ENCODE peak calls at places on chromosomes 2 and 18, in ten cellular contexts. K is iPS-NIHi11; Z is heart left ventricle; L is CD4-positive, CD25-positive, alpha-beta regulatory T cell; U is kidney tubule cell; B is GM23338; F is cardiac septum; E is COR-L47; O is GM12892; X is GM18507. S is an unnamed sample.
A peak's percentile ranks its signal among the peaks of the same experiment; 100 is the strongest.

GRCh38 chr2:239444626-239445625 is 44.1 kb upstream of the HDAC4 start:
- DNase-seq in K (no peak), Z (no peak), L (no peak), U (no peak), B (no peak), F (peak; percentile 79), E (no peak), O (no peak), X (no peak), S (peak; percentile 20)

GRCh38 chr2:19879115-19879514 is 22.7 kb downstream of the TTC32 start:
- DNase-seq in K (no peak), Z (no peak), L (no peak), U (no peak), B (no peak), F (no peak), E (no peak), O (no peak), X (no peak), S (no peak)

GRCh38 chr18:59279722-59280121 is 6.5 kb upstream of the RAX start:
- DNase-seq in K (no peak), Z (no peak), L (no peak), U (no peak), B (no peak), F (no peak), E (no peak), O (no peak), X (no peak), S (no peak)

GRCh38 chr2:26281226-26281625 is 36.5 kb downstream of the HADHB start:
- DNase-seq in K (no peak), Z (no peak), L (no peak), U (no peak), B (no peak), F (no peak), E (no peak), O (no peak), X (no peak), S (peak; percentile 18)

GRCh38 chr2:95348609-95349567 is 51.7 kb downstream of the KCNIP3 start:
- DNase-seq in K (no peak), Z (peak; percentile 62), L (no peak), U (no peak), B (no peak), F (no peak), E (no peak), O (no peak), X (no peak), S (no peak)

GRCh38 chr18:23547806-23548205 is 38.5 kb downstream of the NPC1 start:
- DNase-seq in K (no peak), Z (no peak), L (no peak), U (peak; percentile 82), B (no peak), F (no peak), E (peak; percentile 2), O (no peak), X (no peak), S (no peak)

GRCh38 chr2:28390857-28391563 is 1.6 kb upstream of the FOSL2 start:
- DNase-seq in K (peak; percentile 59), Z (peak; percentile 89), L (no peak), U (no peak), B (peak; percentile 55), F (peak; percentile 92), E (peak; percentile 53), O (no peak), X (no peak), S (peak; percentile 73)

GRCh38 chr2:144402282-144402681 is 117.6 kb downstream of the ZEB2 start:
- DNase-seq in K (no peak), Z (peak; percentile 47), L (no peak), U (no peak), B (no peak), F (no peak), E (no peak), O (no peak), X (no peak), S (no peak)

GRCh38 chr2:155645771-155646170 is 686.8 kb downstream of the NR4A2 start:
- DNase-seq in K (no peak), Z (no peak), L (no peak), U (no peak), B (no peak), F (no peak), E (no peak), O (no peak), X (no peak), S (no peak)

GRCh38 chr2:229780856-229781773 is 66.8 kb upstream of the DNER start:
- DNase-seq in K (peak; percentile 62), Z (no peak), L (peak; percentile 51), U (peak; percentile 62), B (peak; percentile 72), F (no peak), E (no peak), O (no peak), X (peak; percentile 23), S (peak; percentile 17)

GRCh38 chr2:105038383-105039061 is 653 bp downstream of the MRPS9 start:
- DNase-seq in K (peak; percentile 46), Z (no peak), L (no peak), U (no peak), B (peak; percentile 59), F (no peak), E (no peak), O (no peak), X (no peak), S (no peak)

GRCh38 chr18:69469444-69469919 is 68.8 kb downstream of the DOK6 start:
- DNase-seq in K (peak; percentile 59), Z (no peak), L (peak; percentile 2), U (peak; percentile 6), B (peak; percentile 80), F (no peak), E (no peak), O (peak; percentile 8), X (peak; percentile 5), S (no peak)

GRCh38 chr2:64649626-64650025 is 4.1 kb downstream of the SERTAD2 start:
- DNase-seq in K (no peak), Z (peak; percentile 48), L (no peak), U (peak; percentile 47), B (no peak), F (no peak), E (no peak), O (no peak), X (no peak), S (no peak)

GRCh38 chr2:45812039-45812500 is 160.6 kb downstream of the PRKCE start:
- DNase-seq in K (no peak), Z (no peak), L (no peak), U (peak; percentile 54), B (no peak), F (no peak), E (no peak), O (no peak), X (no peak), S (peak; percentile 61)

GRCh38 chr18:58497845-58498244 is 131.0 kb downstream of the ALPK2 start:
- DNase-seq in K (no peak), Z (no peak), L (no peak), U (peak; percentile 67), B (no peak), F (no peak), E (no peak), O (no peak), X (no peak), S (peak; percentile 27)

GRCh38 chr2:26580151-26580550 is 61.0 kb downstream of the CIB4 start:
- DNase-seq in K (no peak), Z (no peak), L (no peak), U (no peak), B (no peak), F (peak; percentile 38), E (no peak), O (no peak), X (no peak), S (no peak)

GRCh38 chr2:79832540-79833234 is 319.8 kb downstream of the CTNNA2 start:
- DNase-seq in K (peak; percentile 26), Z (no peak), L (no peak), U (peak; percentile 6), B (peak; percentile 80), F (no peak), E (no peak), O (no peak), X (no peak), S (peak; percentile 3)

GRCh38 chr18:67199993-67200617 is 316.4 kb downstream of the DSEL start:
- DNase-seq in K (peak; percentile 18), Z (no peak), L (peak; percentile 4), U (peak; percentile 61), B (peak; percentile 69), F (no peak), E (peak; percentile 84), O (no peak), X (peak; percentile 0), S (peak; percentile 22)

GRCh38 chr2:208929489-208929864 is 494.4 kb upstream of the MAP2 start:
- DNase-seq in K (no peak), Z (no peak), L (no peak), U (peak; percentile 4), B (no peak), F (no peak), E (no peak), O (no peak), X (no peak), S (no peak)

GRCh38 chr2:182142062-182142461 is 156.4 kb downstream of the PPP1R1C start:
- DNase-seq in K (no peak), Z (no peak), L (no peak), U (no peak), B (no peak), F (no peak), E (no peak), O (no peak), X (no peak), S (no peak)

GRCh38 chr2:196113061-196113974 is 44.7 kb upstream of the DNAH7 start:
- DNase-seq in K (no peak), Z (no peak), L (no peak), U (peak; percentile 90), B (peak; percentile 41), F (no peak), E (no peak), O (no peak), X (no peak), S (no peak)

GRCh38 chr2:230956827-230957755 is 32.0 kb upstream of the GPR55 start:
- DNase-seq in K (peak; percentile 76), Z (peak; percentile 39), L (peak; percentile 22), U (peak; percentile 63), B (peak; percentile 72), F (no peak), E (peak; percentile 8), O (no peak), X (no peak), S (peak; percentile 5)

GRCh38 chr2:174004900-174005605 is 39.9 kb upstream of the SP3 start:
- DNase-seq in K (no peak), Z (peak; percentile 64), L (no peak), U (peak; percentile 42), B (no peak), F (no peak), E (no peak), O (no peak), X (no peak), S (peak; percentile 77)

GRCh38 chr2:96870631-96871255 is 863 bp upstream of the SEMA4C start:
- DNase-seq in K (no peak), Z (no peak), L (peak; percentile 64), U (no peak), B (peak; percentile 34), F (no peak), E (peak; percentile 58), O (no peak), X (no peak), S (no peak)

GRCh38 chr2:46114981-46115380 is 182.2 kb upstream of the EPAS1 start:
- DNase-seq in K (no peak), Z (no peak), L (no peak), U (no peak), B (no peak), F (no peak), E (no peak), O (no peak), X (no peak), S (no peak)

GRCh38 chr2:184611221-184612085 is 13.1 kb downstream of the ZNF804A start:
- DNase-seq in K (no peak), Z (no peak), L (no peak), U (peak; percentile 13), B (peak; percentile 49), F (no peak), E (no peak), O (no peak), X (no peak), S (peak; percentile 66)

S was measured in foreskin keratinocyte.